ENCODE peak calls at places on chromosome 3, in five cellular contexts. K, L, W, O and T are unnamed samples.

GRCh38 chr3:111333642-111334041 is 208.4 kb upstream of the CD96 start:
- DNase-seq in K (peak; percentile 42), L (no peak), W (no peak), O (no peak), T (no peak)

GRCh38 chr3:35677797-35678196 is 38.5 kb downstream of the ARPP21 start:
- DNase-seq in K (peak; percentile 67), L (no peak), W (no peak), O (no peak), T (no peak)

GRCh38 chr3:26558257-26558656 is 64.3 kb upstream of the LRRC3B start:
- DNase-seq in K (no peak), L (no peak), W (no peak), O (no peak), T (no peak)

GRCh38 chr3:51955175-51955892 is at the start of gene GPR62:
- DNase-seq in K (no peak), L (no peak), W (no peak), O (no peak), T (no peak)

GRCh38 chr3:75906555-75907112 is 121.3 kb upstream of the ZNF717 start:
- DNase-seq in K (peak; percentile 26), L (peak; percentile 87), W (no peak), O (no peak), T (peak; percentile 53)

GRCh38 chr3:61687206-61687605 is 125.8 kb downstream of the PTPRG start:
- DNase-seq in K (no peak), L (no peak), W (no peak), O (no peak), T (no peak)

GRCh38 chr3:179682681-179683080 is 29.8 kb downstream of the USP13 start:
- DNase-seq in K (no peak), L (no peak), W (no peak), O (no peak), T (no peak)

GRCh38 chr3:188358787-188359493 is 205.0 kb downstream of the LPP start:
- DNase-seq in K (no peak), L (no peak), W (no peak), O (peak; percentile 20), T (no peak)

GRCh38 chr3:133115178-133115577 is 77.0 kb downstream of the TMEM108 start:
- DNase-seq in K (peak; percentile 14), L (no peak), W (no peak), O (no peak), T (no peak)

GRCh38 chr3:182414586-182414985 is 378.7 kb upstream of the ATP11B start:
- DNase-seq in K (no peak), L (no peak), W (no peak), O (no peak), T (no peak)

GRCh38 chr3:192054881-192055280 is 593.9 kb downstream of the PYDC2 start:
- DNase-seq in K (peak; percentile 79), L (no peak), W (no peak), O (no peak), T (no peak)

GRCh38 chr3:157327018-157327417 is 109.6 kb upstream of the PTX3 start:
- DNase-seq in K (no peak), L (no peak), W (no peak), O (no peak), T (no peak)
- TF ChIP-seq CTCF in K (no peak), L (no peak), W (peak; percentile 9), O (no peak), T (no peak)

DNA sequence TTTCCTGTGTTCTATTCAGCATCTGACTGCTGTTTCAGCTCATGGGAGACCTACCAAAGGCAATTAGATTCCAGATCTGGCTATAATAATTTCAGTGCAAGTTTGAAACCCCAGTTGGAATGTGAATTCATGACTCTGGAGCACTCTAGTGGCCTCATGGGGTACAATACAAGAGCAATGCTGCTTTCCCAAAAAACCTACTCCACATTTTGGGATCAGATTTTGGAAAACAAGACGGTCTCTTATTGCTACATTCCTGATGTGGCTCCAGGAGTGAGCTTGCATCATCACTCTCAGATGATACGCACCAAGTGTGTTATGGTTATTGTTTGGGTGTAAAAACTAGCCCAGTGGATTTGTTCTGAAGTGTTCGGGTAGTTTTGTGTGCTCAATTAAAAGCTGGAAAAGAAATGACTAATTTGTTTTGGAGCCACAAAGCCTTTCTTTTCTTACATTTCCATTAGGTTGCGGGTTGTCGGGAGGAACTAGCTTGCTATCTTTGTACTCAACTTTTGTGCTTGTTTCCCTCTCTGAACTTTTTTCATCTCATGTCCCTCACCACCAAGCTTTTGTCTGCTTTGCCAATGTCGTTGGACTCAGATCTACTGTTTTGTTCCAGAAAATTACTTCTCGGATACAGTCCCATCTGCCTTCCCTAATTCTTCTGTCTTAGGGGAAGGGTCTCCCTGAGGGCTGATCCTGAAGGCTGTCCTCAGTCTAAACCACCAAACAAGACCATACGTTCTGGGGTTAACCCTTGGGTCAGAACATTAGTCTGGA is 272.1 kb downstream of the BBX start:
- DNase-seq in K (no peak), L (no peak), W (no peak), O (no peak), T (no peak)
- TF ChIP-seq CTCF in K (peak; percentile 20), L (no peak), W (peak; percentile 56), O (peak; percentile 3), T (no peak)

GRCh38 chr3:185727873-185728272 is 97.0 kb downstream of the IGF2BP2 start:
- DNase-seq in K (peak; percentile 38), L (no peak), W (no peak), O (no peak), T (no peak)

GRCh38 chr3:185732782-185733181 is 92.1 kb downstream of the IGF2BP2 start:
- DNase-seq in K (peak; percentile 96), L (no peak), W (no peak), O (no peak), T (no peak)

GRCh38 chr3:185729335-185729715 is 95.5 kb downstream of the IGF2BP2 start:
- DNase-seq in K (peak; percentile 95), L (no peak), W (peak; percentile 92), O (peak; percentile 44), T (no peak)

GRCh38 chr3:185728630-185729334 is 96.1 kb downstream of the IGF2BP2 start:
- DNase-seq in K (peak; percentile 61), L (no peak), W (no peak), O (peak; percentile 44), T (no peak)

GRCh38 chr3:185730550-185730949 is 94.3 kb downstream of the IGF2BP2 start:
- DNase-seq in K (no peak), L (no peak), W (no peak), O (no peak), T (no peak)
- TF ChIP-seq CTCF in K (no peak), L (no peak), W (no peak), O (no peak), T (no peak)

DNA sequence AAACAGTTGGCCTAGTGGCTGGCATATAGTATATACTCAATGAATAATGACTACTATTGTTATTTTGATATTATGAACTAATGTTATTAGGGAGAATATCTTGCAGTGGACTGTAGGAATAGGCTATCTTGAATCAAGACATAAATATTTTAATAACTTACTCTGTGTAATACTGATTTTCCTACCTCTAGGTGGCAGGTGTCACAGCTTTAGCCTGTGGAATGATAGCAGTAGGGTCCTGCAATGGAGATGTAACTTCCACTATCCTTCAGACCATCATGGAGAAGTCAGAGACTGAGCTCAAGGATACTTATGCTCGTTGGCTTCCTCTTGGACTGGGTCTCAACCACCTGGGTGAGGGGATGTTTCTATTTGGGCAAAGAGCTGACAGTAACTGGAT is 6.5 kb downstream of the PSMD2 start:
- DNase-seq in K (peak; percentile 33), L (no peak), W (no peak), O (peak; percentile 38), T (no peak)
- TF ChIP-seq CTCF in K (peak; percentile 34), L (no peak), W (peak; percentile 74), O (peak; percentile 40), T (peak; percentile 38)

GRCh38 chr3:47850062-47850802 is 47.3 kb downstream of the DHX30 start:
- DNase-seq in K (peak; percentile 52), L (no peak), W (no peak), O (peak; percentile 44), T (no peak)
- TF ChIP-seq CTCF in K (peak; percentile 56), L (peak; percentile 29), W (no peak), O (peak; percentile 48), T (no peak)

GRCh38 chr3:53645754-53646153 is 151.3 kb downstream of the CACNA1D start:
- DNase-seq in K (no peak), L (no peak), W (no peak), O (no peak), T (no peak)

GRCh38 chr3:53646723-53647122 is 152.3 kb downstream of the CACNA1D start:
- DNase-seq in K (no peak), L (no peak), W (no peak), O (no peak), T (no peak)

GRCh38 chr3:53641397-53641796 is 147.0 kb downstream of the CACNA1D start:
- DNase-seq in K (no peak), L (no peak), W (no peak), O (no peak), T (no peak)

GRCh38 chr3:53642211-53642610 is 147.8 kb downstream of the CACNA1D start:
- DNase-seq in K (no peak), L (no peak), W (no peak), O (no peak), T (no peak)

GRCh38 chr3:53643757-53644156 is 149.3 kb downstream of the CACNA1D start:
- DNase-seq in K (no peak), L (peak; percentile 41), W (no peak), O (no peak), T (no peak)
- TF ChIP-seq CTCF in K (no peak), L (no peak), W (no peak), O (no peak), T (no peak)